ENCODE peak calls at places on chromosomes 1 and 21, in six cellular contexts. J is lower lobe of right lung, X is breast epithelium, Y is hepatocyte, S is astrocyte, P is GM23338. L is an unnamed sample.

GRCh38 chr21:44363278-44363677 is 9.9 kb downstream of the TRPM2 start:
- DNase-seq in J (no peak), X (no peak), Y (no peak), S (no peak), P (no peak), L (no peak)

GRCh38 chr1:209527993-209528392 is 55.5 kb upstream of the CAMK1G start:
- DNase-seq in J (no peak), X (no peak), Y (peak; percentile 85), S (peak; percentile 10), P (no peak), L (no peak)

GRCh38 chr1:9293512-9294439 is 1.1 kb downstream of the SPSB1 start:
- DNase-seq in J (no peak), X (no peak), Y (peak; percentile 60), S (peak; percentile 75), P (peak; percentile 49), L (peak; percentile 42)

GRCh38 chr1:15386128-15386824 is 23.4 kb upstream of the EFHD2 start:
- DNase-seq in J (no peak), X (no peak), Y (no peak), S (peak; percentile 29), P (peak; percentile 57), L (no peak)

GRCh38 chr1:25836695-25837094 is 16.9 kb downstream of the MTFR1L start:
- DNase-seq in J (no peak), X (no peak), Y (no peak), S (no peak), P (no peak), L (no peak)

GRCh38 chr1:224617410-224618361 is 1.6 kb downstream of the CNIH3 start:
- DNase-seq in J (no peak), X (no peak), Y (no peak), S (no peak), P (peak; percentile 50), L (no peak)

GRCh38 chr1:39694026-39694425 is 2.8 kb upstream of the HPCAL4 start:
- DNase-seq in J (no peak), X (no peak), Y (no peak), S (no peak), P (no peak), L (no peak)

GRCh38 chr1:199671684-199672083 is 355.8 kb upstream of the NR5A2 start:
- DNase-seq in J (no peak), X (no peak), Y (no peak), S (no peak), P (no peak), L (no peak)

GRCh38 chr1:208086116-208086515 is 158.1 kb downstream of the PLXNA2 start:
- DNase-seq in J (no peak), X (no peak), Y (no peak), S (peak; percentile 36), P (no peak), L (peak; percentile 5)

GRCh38 chr1:159076753-159077656 is at the start of gene AIM2:
- DNase-seq in J (peak; percentile 63), X (no peak), Y (no peak), S (peak; percentile 4), P (no peak), L (no peak)

GRCh38 chr1:85295006-85295431 is 18.6 kb upstream of the BCL10 start:
- DNase-seq in J (no peak), X (no peak), Y (no peak), S (peak; percentile 80), P (no peak), L (no peak)

GRCh38 chr21:15063821-15064575 is 802 bp downstream of the NRIP1 start:
- DNase-seq in J (peak; percentile 70), X (peak; percentile 30), Y (peak; percentile 64), S (peak; percentile 10), P (peak; percentile 66), L (peak; percentile 48)

GRCh38 chr1:50829010-50829958 is 130.8 kb downstream of the FAF1 start:
- DNase-seq in J (no peak), X (no peak), Y (no peak), S (peak; percentile 50), P (no peak), L (no peak)

GRCh38 chr1:12453400-12454343 is 164.3 kb downstream of the DHRS3 start:
- DNase-seq in J (no peak), X (peak; percentile 57), Y (no peak), S (no peak), P (peak; percentile 44), L (no peak)

GRCh38 chr1:228088586-228089498 is 6.3 kb downstream of the ARF1 start:
- DNase-seq in J (peak; percentile 72), X (no peak), Y (no peak), S (no peak), P (no peak), L (no peak)

GRCh38 chr1:173318788-173319187 is 111.7 kb upstream of the TNFSF4 start:
- DNase-seq in J (no peak), X (no peak), Y (no peak), S (no peak), P (no peak), L (no peak)

GRCh38 chr1:222064388-222065201 is 322.7 kb upstream of the DUSP10 start:
- DNase-seq in J (no peak), X (no peak), Y (no peak), S (peak; percentile 85), P (no peak), L (no peak)

GRCh38 chr21:46600305-46600704 is 4.6 kb downstream of the S100B start:
- DNase-seq in J (no peak), X (no peak), Y (no peak), S (no peak), P (no peak), L (no peak)

GRCh38 chr1:190169311-190170067 is 308.2 kb downstream of the BRINP3 start:
- DNase-seq in J (no peak), X (no peak), Y (no peak), S (peak; percentile 80), P (peak; percentile 11), L (no peak)

GRCh38 chr1:242205622-242206489 is 207.0 kb upstream of the MAP1LC3C start:
- DNase-seq in J (no peak), X (no peak), Y (no peak), S (no peak), P (no peak), L (no peak)

GRCh38 chr1:90899263-90899662 is 122.6 kb downstream of the ZNF644 start:
- DNase-seq in J (no peak), X (no peak), Y (no peak), S (no peak), P (no peak), L (no peak)

GRCh38 chr1:107943694-107944093 is 21.3 kb downstream of the VAV3 start:
- DNase-seq in J (no peak), X (no peak), Y (no peak), S (no peak), P (no peak), L (no peak)

GRCh38 chr21:45297329-45297728 is 9.6 kb upstream of the POFUT2 start:
- DNase-seq in J (no peak), X (no peak), Y (peak; percentile 1), S (no peak), P (no peak), L (no peak)

GRCh38 chr1:76374111-76374510 is 299.6 kb downstream of the ST6GALNAC3 start:
- DNase-seq in J (no peak), X (no peak), Y (no peak), S (no peak), P (no peak), L (no peak)

GRCh38 chr1:160993544-160993943 is 27.4 kb downstream of the F11R start:
- DNase-seq in J (no peak), X (no peak), Y (peak; percentile 57), S (peak; percentile 39), P (no peak), L (no peak)

GRCh38 chr1:2358651-2359640 is 32.4 kb downstream of the MORN1 start:
- DNase-seq in J (peak; percentile 28), X (no peak), Y (no peak), S (no peak), P (no peak), L (no peak)

GRCh38 chr1:181061891-181062777 is 26.4 kb upstream of the IER5 start:
- DNase-seq in J (peak; percentile 75), X (no peak), Y (no peak), S (no peak), P (no peak), L (no peak)

DNA sequence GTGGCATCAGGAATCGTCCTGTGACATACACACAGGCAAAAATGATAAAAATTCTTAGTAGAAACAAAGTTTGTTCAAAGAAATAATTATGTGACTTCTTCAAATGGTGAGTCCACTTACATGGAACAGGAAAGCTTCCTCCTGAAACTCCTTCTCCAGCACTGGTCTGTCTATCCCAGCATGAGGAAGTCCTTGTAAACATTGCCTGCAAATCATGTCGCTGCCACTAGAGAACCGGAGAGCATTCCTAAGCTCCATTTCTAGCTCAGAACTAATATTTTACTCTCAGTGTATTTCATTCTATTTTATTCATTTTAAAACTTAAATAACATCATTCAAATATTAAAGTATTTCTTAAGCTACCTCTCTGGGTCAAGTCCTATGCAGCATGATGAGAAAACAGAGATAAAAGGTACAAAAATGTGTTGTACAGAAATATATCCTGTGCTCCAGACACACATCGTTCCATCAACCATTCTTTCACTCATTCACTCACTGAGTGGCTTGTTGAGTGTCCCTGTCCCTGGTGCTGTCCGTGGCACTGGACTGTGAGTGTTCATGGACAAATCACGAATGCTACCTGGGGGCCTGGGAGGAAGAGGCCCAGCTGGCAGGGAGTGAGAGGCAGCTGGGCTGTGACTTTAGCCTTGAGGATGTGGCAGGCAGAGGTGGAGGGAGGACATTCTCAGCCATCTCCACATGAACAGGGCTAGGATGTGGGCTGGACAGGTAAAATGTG is 10.0 kb downstream of the CYP4A22 start:
- DNase-seq in J (no peak), X (no peak), Y (no peak), S (no peak), P (peak; percentile 3), L (peak; percentile 28)
- TF ChIP-seq CTCF in J (no peak), X (no peak), Y (no peak), S (no peak), P (no peak), L (no peak)

GRCh38 chr1:45974541-45975269 is 157.7 kb downstream of the PIK3R3 start:
- DNase-seq in J (no peak), X (no peak), Y (peak; percentile 39), S (peak; percentile 17), P (no peak), L (no peak)
- H3K27ac ChIP-seq in J (no peak overlapping the region), X (no peak overlapping the region), Y (peak overlapping the region; percentile 85), S (no peak overlapping the region), P (no peak overlapping the region), L (no peak overlapping the region)

DNA sequence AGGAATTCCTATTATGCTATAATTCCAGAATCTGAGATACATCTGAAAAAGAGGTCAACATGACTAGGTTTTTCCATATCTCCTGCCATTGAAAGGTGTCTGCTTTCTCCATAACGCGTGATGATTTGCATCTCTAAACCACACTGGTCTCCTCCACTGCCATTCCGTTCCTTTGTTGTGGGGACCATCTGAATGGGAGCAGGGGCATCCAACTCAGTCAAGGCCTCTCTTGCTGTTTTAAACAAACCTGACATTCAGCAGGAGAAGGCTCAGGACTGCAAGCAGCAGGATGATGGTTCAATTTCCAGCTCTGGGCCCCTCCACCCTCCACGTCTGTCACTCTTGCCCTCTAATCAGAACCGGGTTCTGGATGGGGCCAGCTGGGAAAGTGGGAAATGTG is 45.1 kb downstream of the PLPP3 start:
- DNase-seq in J (no peak), X (no peak), Y (no peak), S (no peak), P (no peak), L (no peak)
- H3K4me1 ChIP-seq in J (peaks cover 27% of the 10 kb centered on the region), X (peaks cover 4% of the 10 kb centered on the region), Y (peaks cover 50% of the 10 kb centered on the region), S (no peaks in the 10 kb centered on the region), P (peaks cover 90% of the 10 kb centered on the region), L (peaks cover 36% of the 10 kb centered on the region)

DNA sequence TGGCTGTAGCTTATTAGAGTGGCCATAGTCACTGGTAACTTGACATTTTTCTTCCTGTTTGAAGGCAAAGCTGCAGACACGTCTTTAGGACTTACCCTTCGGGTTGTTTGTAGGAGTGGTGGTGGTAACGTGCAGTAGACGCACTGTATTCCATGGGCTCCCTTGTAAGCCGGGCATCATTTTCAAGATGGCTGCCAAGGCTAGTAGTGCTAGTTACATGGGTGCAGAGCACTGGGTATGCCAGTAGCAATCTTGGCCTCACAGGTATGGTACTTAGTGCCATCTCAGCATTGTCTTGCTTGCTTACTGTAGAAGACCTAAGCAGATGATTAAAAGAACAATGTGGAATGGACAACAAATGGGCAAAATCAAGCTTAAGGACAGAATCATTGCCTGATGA is 1.9 kb downstream of the YBX1 start:
- DNase-seq in J (no peak), X (no peak), Y (no peak), S (no peak), P (peak; percentile 39), L (peak; percentile 30)
- TF ChIP-seq CTCF in J (no peak), X (no peak), Y (no peak), S (no peak), P (no peak), L (no peak)